ENCODE peak calls at places on chromosomes 4 and X, in eight cellular contexts. One of them, this sample, is unnamed.

GRCh38 chr4:77152421-77152820 is 4.6 kb upstream of the CCNG2 start:
- DNase-seq in ACHN: no peak
- DNase-seq in GM23338: peak; percentile 54
- DNase-seq in right lobe of liver: no peak
- DNase-seq in left cardiac atrium: no peak
- DNase-seq in right cardiac atrium: no peak
- DNase-seq in HFF-Myc: no peak
- DNase-seq in iris pigment epithelial cell: peak; percentile 46
- DNase-seq in this sample: no peak

GRCh38 chr4:76260571-76260970 is 9.1 kb downstream of the FAM47E start:
- DNase-seq in ACHN: no peak
- DNase-seq in GM23338: no peak
- DNase-seq in right lobe of liver: no peak
- DNase-seq in left cardiac atrium: no peak
- DNase-seq in right cardiac atrium: no peak
- DNase-seq in HFF-Myc: no peak
- DNase-seq in iris pigment epithelial cell: no peak
- DNase-seq in this sample: no peak

GRCh38 chrX:23381688-23382087 is 47.0 kb downstream of the PTCHD1 start:
- DNase-seq in ACHN: no peak
- DNase-seq in GM23338: no peak
- DNase-seq in right lobe of liver: no peak
- DNase-seq in left cardiac atrium: no peak
- DNase-seq in right cardiac atrium: no peak
- DNase-seq in HFF-Myc: no peak
- DNase-seq in iris pigment epithelial cell: peak; percentile 27
- DNase-seq in this sample: no peak

GRCh38 chr4:187612211-187612780 is 383.3 kb upstream of the ZFP42 start:
- DNase-seq in ACHN: no peak
- DNase-seq in GM23338: no peak
- DNase-seq in right lobe of liver: no peak
- DNase-seq in left cardiac atrium: no peak
- DNase-seq in right cardiac atrium: no peak
- DNase-seq in HFF-Myc: no peak
- DNase-seq in iris pigment epithelial cell: no peak
- DNase-seq in this sample: no peak

GRCh38 chr4:52588097-52588496 is 71.0 kb downstream of the USP46 start:
- DNase-seq in ACHN: peak; percentile 19
- DNase-seq in GM23338: peak; percentile 68
- DNase-seq in right lobe of liver: no peak
- DNase-seq in left cardiac atrium: peak; percentile 44
- DNase-seq in right cardiac atrium: peak; percentile 74
- DNase-seq in HFF-Myc: no peak
- DNase-seq in iris pigment epithelial cell: no peak
- DNase-seq in this sample: no peak

GRCh38 chr4:26821677-26822503 is 38.8 kb upstream of the STIM2 start:
- DNase-seq in ACHN: no peak
- DNase-seq in GM23338: no peak
- DNase-seq in right lobe of liver: no peak
- DNase-seq in left cardiac atrium: no peak
- DNase-seq in right cardiac atrium: no peak
- DNase-seq in HFF-Myc: no peak
- DNase-seq in iris pigment epithelial cell: peak; percentile 29
- DNase-seq in this sample: no peak

GRCh38 chrX:3584415-3584996 is 128.9 kb downstream of the PRKX start:
- DNase-seq in ACHN: no peak
- DNase-seq in GM23338: peak; percentile 1
- DNase-seq in right lobe of liver: no peak
- DNase-seq in left cardiac atrium: no peak
- DNase-seq in right cardiac atrium: no peak
- DNase-seq in HFF-Myc: no peak
- DNase-seq in iris pigment epithelial cell: no peak
- DNase-seq in this sample: no peak

GRCh38 chr4:39898015-39898414 is 79.7 kb downstream of the PDS5A start:
- DNase-seq in ACHN: no peak
- DNase-seq in GM23338: peak; percentile 38
- DNase-seq in right lobe of liver: no peak
- DNase-seq in left cardiac atrium: no peak
- DNase-seq in right cardiac atrium: no peak
- DNase-seq in HFF-Myc: no peak
- DNase-seq in iris pigment epithelial cell: no peak
- DNase-seq in this sample: no peak

GRCh38 chrX:133660356-133660755 is 245.1 kb upstream of the GPC4 start:
- DNase-seq in ACHN: no peak
- DNase-seq in GM23338: no peak
- DNase-seq in right lobe of liver: no peak
- DNase-seq in left cardiac atrium: no peak
- DNase-seq in right cardiac atrium: no peak
- DNase-seq in HFF-Myc: no peak
- DNase-seq in iris pigment epithelial cell: peak; percentile 67
- DNase-seq in this sample: no peak

GRCh38 chr4:57943672-57944071 is 833.5 kb upstream of the IGFBP7 start:
- DNase-seq in ACHN: no peak
- DNase-seq in GM23338: no peak
- DNase-seq in right lobe of liver: no peak
- DNase-seq in left cardiac atrium: no peak
- DNase-seq in right cardiac atrium: no peak
- DNase-seq in HFF-Myc: no peak
- DNase-seq in iris pigment epithelial cell: peak; percentile 42
- DNase-seq in this sample: no peak

GRCh38 chr4:89056953-89057398 is at the start of gene FAM13A:
- DNase-seq in ACHN: peak; percentile 92
- DNase-seq in GM23338: peak; percentile 98
- DNase-seq in right lobe of liver: peak; percentile 71
- DNase-seq in left cardiac atrium: peak; percentile 84
- DNase-seq in right cardiac atrium: peak; percentile 90
- DNase-seq in HFF-Myc: peak; percentile 91
- DNase-seq in iris pigment epithelial cell: peak; percentile 98
- DNase-seq in this sample: peak; percentile 75

GRCh38 chr4:140309124-140309870 is 64.1 kb upstream of the SCOC start:
- DNase-seq in ACHN: no peak
- DNase-seq in GM23338: peak; percentile 36
- DNase-seq in right lobe of liver: no peak
- DNase-seq in left cardiac atrium: no peak
- DNase-seq in right cardiac atrium: peak; percentile 41
- DNase-seq in HFF-Myc: no peak
- DNase-seq in iris pigment epithelial cell: peak; percentile 59
- DNase-seq in this sample: peak; percentile 12

GRCh38 chr4:78518551-78518950 is 33.0 kb upstream of the ANXA3 start:
- DNase-seq in ACHN: no peak
- DNase-seq in GM23338: no peak
- DNase-seq in right lobe of liver: no peak
- DNase-seq in left cardiac atrium: no peak
- DNase-seq in right cardiac atrium: no peak
- DNase-seq in HFF-Myc: no peak
- DNase-seq in iris pigment epithelial cell: peak; percentile 61
- DNase-seq in this sample: no peak

GRCh38 chrX:71950066-71950465 is 39.4 kb downstream of the NHSL2 start:
- DNase-seq in ACHN: no peak
- DNase-seq in GM23338: no peak
- DNase-seq in right lobe of liver: no peak
- DNase-seq in left cardiac atrium: no peak
- DNase-seq in right cardiac atrium: no peak
- DNase-seq in HFF-Myc: no peak
- DNase-seq in iris pigment epithelial cell: no peak
- DNase-seq in this sample: no peak

GRCh38 chrX:129091097-129091496 is 432.2 kb downstream of the SMARCA1 start:
- DNase-seq in ACHN: no peak
- DNase-seq in GM23338: peak; percentile 81
- DNase-seq in right lobe of liver: no peak
- DNase-seq in left cardiac atrium: no peak
- DNase-seq in right cardiac atrium: no peak
- DNase-seq in HFF-Myc: no peak
- DNase-seq in iris pigment epithelial cell: no peak
- DNase-seq in this sample: peak; percentile 18

This sample was measured in MM.1S.